ENCODE peak calls at places on chromosomes 6 and 20, in six cellular contexts. One of them, this sample, is unnamed.

GRCh38 chr20:59884494-59884893 is 48.9 kb downstream of the SYCP2 start:
- DNase-seq in fibroblast of pulmonary artery: no peak
- DNase-seq in IMR-90: no peak
- DNase-seq in neural progenitor cell: no peak
- DNase-seq in HFF-Myc: no peak
- DNase-seq in A673: no peak
- DNase-seq in this sample: no peak

GRCh38 chr6:11495565-11496145 is 41.9 kb upstream of the TMEM170B start:
- DNase-seq in A673: no peak
- DNase-seq in neural progenitor cell: no peak
- DNase-seq in IMR-90: no peak
- DNase-seq in HFF-Myc: no peak
- DNase-seq in fibroblast of pulmonary artery: no peak
- DNase-seq in this sample: no peak

GRCh38 chr20:51404297-51405060 is 138.0 kb downstream of the NFATC2 start:
- DNase-seq in neural progenitor cell: no peak
- DNase-seq in fibroblast of pulmonary artery: peak
- DNase-seq in HFF-Myc: no peak
- DNase-seq in IMR-90: no peak
- DNase-seq in A673: no peak
- DNase-seq in this sample: no peak

GRCh38 chr20:8231038-8231437 is 99.0 kb downstream of the PLCB1 start:
- DNase-seq in fibroblast of pulmonary artery: no peak
- DNase-seq in A673: no peak
- DNase-seq in HFF-Myc: no peak
- DNase-seq in neural progenitor cell: no peak
- DNase-seq in IMR-90: no peak
- DNase-seq in this sample: no peak

GRCh38 chr20:57055345-57055744 is 211.1 kb downstream of the BMP7 start:
- DNase-seq in fibroblast of pulmonary artery: no peak
- DNase-seq in neural progenitor cell: no peak
- DNase-seq in A673: no peak
- DNase-seq in HFF-Myc: no peak
- DNase-seq in IMR-90: no peak
- DNase-seq in this sample: no peak

GRCh38 chr20:45725134-45725533 is 3.0 kb downstream of the SPINT4 start:
- DNase-seq in HFF-Myc: no peak
- DNase-seq in IMR-90: no peak
- DNase-seq in fibroblast of pulmonary artery: peak
- DNase-seq in neural progenitor cell: no peak
- DNase-seq in A673: no peak
- DNase-seq in this sample: no peak

GRCh38 chr6:21987501-21987957 is 309.3 kb downstream of the PRL start:
- DNase-seq in HFF-Myc: peak
- DNase-seq in IMR-90: peak
- DNase-seq in fibroblast of pulmonary artery: peak
- DNase-seq in A673: peak
- DNase-seq in neural progenitor cell: peak
- DNase-seq in this sample: peak

GRCh38 chr6:13157293-13157692 is 171.0 kb downstream of the TBC1D7 start:
- DNase-seq in A673: no peak
- DNase-seq in IMR-90: no peak
- DNase-seq in neural progenitor cell: no peak
- DNase-seq in HFF-Myc: no peak
- DNase-seq in fibroblast of pulmonary artery: no peak
- DNase-seq in this sample: no peak

GRCh38 chr20:50713677-50714101 is 17.7 kb upstream of the PARD6B start:
- DNase-seq in neural progenitor cell: peak
- DNase-seq in IMR-90: peak
- DNase-seq in A673: peak
- DNase-seq in fibroblast of pulmonary artery: peak
- DNase-seq in HFF-Myc: no peak
- DNase-seq in this sample: no peak

GRCh38 chr6:36323062-36323461 is 13.6 kb downstream of the BNIP5 start:
- DNase-seq in HFF-Myc: no peak
- DNase-seq in A673: no peak
- DNase-seq in neural progenitor cell: peak
- DNase-seq in IMR-90: no peak
- DNase-seq in fibroblast of pulmonary artery: peak
- DNase-seq in this sample: no peak

GRCh38 chr6:26331809-26332226 is 33.2 kb upstream of the BTN3A2 start:
- DNase-seq in neural progenitor cell: no peak
- DNase-seq in IMR-90: no peak
- DNase-seq in fibroblast of pulmonary artery: no peak
- DNase-seq in HFF-Myc: no peak
- DNase-seq in A673: no peak
- DNase-seq in this sample: no peak

GRCh38 chr6:165636415-165637048 is 26.5 kb downstream of the PDE10A start:
- DNase-seq in IMR-90: peak
- DNase-seq in neural progenitor cell: peak
- DNase-seq in HFF-Myc: no peak
- DNase-seq in A673: no peak
- DNase-seq in fibroblast of pulmonary artery: peak
- DNase-seq in this sample: no peak

GRCh38 chr6:42268835-42269204 is 51.2 kb upstream of the MRPS10 start:
- DNase-seq in HFF-Myc: no peak
- DNase-seq in fibroblast of pulmonary artery: no peak
- DNase-seq in A673: no peak
- DNase-seq in neural progenitor cell: no peak
- DNase-seq in IMR-90: no peak
- DNase-seq in this sample: no peak

GRCh38 chr20:39954585-39954984 is 734.5 kb downstream of the MAFB start:
- DNase-seq in IMR-90: no peak
- DNase-seq in fibroblast of pulmonary artery: no peak
- DNase-seq in HFF-Myc: peak
- DNase-seq in neural progenitor cell: no peak
- DNase-seq in A673: no peak
- DNase-seq in this sample: no peak

GRCh38 chr6:168260385-168260987 is 59.1 kb downstream of the DACT2 start:
- DNase-seq in HFF-Myc: no peak
- DNase-seq in IMR-90: no peak
- DNase-seq in A673: no peak
- DNase-seq in fibroblast of pulmonary artery: no peak
- DNase-seq in neural progenitor cell: no peak
- DNase-seq in this sample: no peak

GRCh38 chr6:32195902-32196681 is 3.6 kb upstream of the GPSM3 start:
- DNase-seq in IMR-90: peak
- DNase-seq in neural progenitor cell: peak
- DNase-seq in fibroblast of pulmonary artery: peak
- DNase-seq in HFF-Myc: no peak
- DNase-seq in A673: peak
- DNase-seq in this sample: peak

GRCh38 chr6:95574811-95575210 is 2.5 kb upstream of the MANEA start:
- DNase-seq in fibroblast of pulmonary artery: peak
- DNase-seq in A673: peak
- DNase-seq in HFF-Myc: no peak
- DNase-seq in IMR-90: peak
- DNase-seq in neural progenitor cell: no peak
- DNase-seq in this sample: peak
- H3K4me3 ChIP-seq in fibroblast of pulmonary artery: peak
- H3K4me3 ChIP-seq in A673: peak
- H3K4me3 ChIP-seq in HFF-Myc: no peak
- H3K4me3 ChIP-seq in IMR-90: no peak
- H3K4me3 ChIP-seq in neural progenitor cell: peak
- H3K4me3 ChIP-seq in this sample: no peak

GRCh38 chr20:19992996-19993908 is 23.9 kb upstream of the NAA20 start:
- DNase-seq in HFF-Myc: peak
- DNase-seq in fibroblast of pulmonary artery: peak
- DNase-seq in IMR-90: peak
- DNase-seq in neural progenitor cell: no peak
- DNase-seq in A673: peak
- DNase-seq in this sample: peak
- TF ChIP-seq CTCF in HFF-Myc: no peak
- TF ChIP-seq CTCF in fibroblast of pulmonary artery: no peak
- TF ChIP-seq CTCF in IMR-90: no peak
- TF ChIP-seq CTCF in neural progenitor cell: no peak
- TF ChIP-seq CTCF in A673: no peak
- TF ChIP-seq CTCF in this sample: no peak

DNA sequence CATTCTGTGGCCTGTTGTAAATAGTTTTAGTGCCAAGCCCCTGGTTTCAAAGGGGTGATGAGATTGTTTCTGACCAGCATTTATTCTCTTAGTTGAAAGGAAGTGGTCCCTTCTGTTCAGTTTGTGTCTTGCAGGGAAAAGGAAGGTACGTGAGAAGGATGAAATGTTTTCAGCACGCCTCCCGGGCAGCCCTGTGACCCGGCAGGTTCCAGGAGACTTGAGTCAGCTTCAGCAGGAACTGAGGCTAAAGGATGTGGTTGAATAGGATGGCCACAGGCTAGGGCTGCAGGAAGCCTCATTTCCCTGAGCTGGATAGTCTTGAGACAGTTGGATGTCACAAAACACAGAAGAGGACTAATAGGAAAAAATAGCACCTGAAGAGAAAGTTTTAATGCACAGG is 132.4 kb upstream of the SYNDIG1 start:
- DNase-seq in neural progenitor cell: peak
- DNase-seq in fibroblast of pulmonary artery: no peak
- DNase-seq in IMR-90: peak
- DNase-seq in A673: no peak
- DNase-seq in HFF-Myc: no peak
- DNase-seq in this sample: peak
- H3K4me3 ChIP-seq in neural progenitor cell: no peak
- H3K4me3 ChIP-seq in fibroblast of pulmonary artery: no peak
- H3K4me3 ChIP-seq in IMR-90: no peak
- H3K4me3 ChIP-seq in A673: no peak
- H3K4me3 ChIP-seq in HFF-Myc: no peak
- H3K4me3 ChIP-seq in this sample: no peak

GRCh38 chr6:158024566-158025297 is 43.1 kb downstream of the SYNJ2 start:
- DNase-seq in neural progenitor cell: no peak
- DNase-seq in HFF-Myc: no peak
- DNase-seq in IMR-90: peak
- DNase-seq in fibroblast of pulmonary artery: no peak
- DNase-seq in A673: no peak
- DNase-seq in this sample: no peak

GRCh38 chr6:158027590-158028285 is 46.1 kb downstream of the SYNJ2 start:
- DNase-seq in IMR-90: no peak
- DNase-seq in fibroblast of pulmonary artery: peak
- DNase-seq in neural progenitor cell: no peak
- DNase-seq in A673: no peak
- DNase-seq in HFF-Myc: no peak
- DNase-seq in this sample: no peak

GRCh38 chr6:158028421-158028820 is 46.8 kb downstream of the SYNJ2 start:
- DNase-seq in A673: no peak
- DNase-seq in IMR-90: no peak
- DNase-seq in HFF-Myc: no peak
- DNase-seq in neural progenitor cell: no peak
- DNase-seq in fibroblast of pulmonary artery: no peak
- DNase-seq in this sample: no peak

GRCh38 chr6:158026901-158027589 is 45.4 kb downstream of the SYNJ2 start:
- DNase-seq in A673: no peak
- DNase-seq in fibroblast of pulmonary artery: no peak
- DNase-seq in IMR-90: no peak
- DNase-seq in HFF-Myc: no peak
- DNase-seq in neural progenitor cell: no peak
- DNase-seq in this sample: no peak

DNA sequence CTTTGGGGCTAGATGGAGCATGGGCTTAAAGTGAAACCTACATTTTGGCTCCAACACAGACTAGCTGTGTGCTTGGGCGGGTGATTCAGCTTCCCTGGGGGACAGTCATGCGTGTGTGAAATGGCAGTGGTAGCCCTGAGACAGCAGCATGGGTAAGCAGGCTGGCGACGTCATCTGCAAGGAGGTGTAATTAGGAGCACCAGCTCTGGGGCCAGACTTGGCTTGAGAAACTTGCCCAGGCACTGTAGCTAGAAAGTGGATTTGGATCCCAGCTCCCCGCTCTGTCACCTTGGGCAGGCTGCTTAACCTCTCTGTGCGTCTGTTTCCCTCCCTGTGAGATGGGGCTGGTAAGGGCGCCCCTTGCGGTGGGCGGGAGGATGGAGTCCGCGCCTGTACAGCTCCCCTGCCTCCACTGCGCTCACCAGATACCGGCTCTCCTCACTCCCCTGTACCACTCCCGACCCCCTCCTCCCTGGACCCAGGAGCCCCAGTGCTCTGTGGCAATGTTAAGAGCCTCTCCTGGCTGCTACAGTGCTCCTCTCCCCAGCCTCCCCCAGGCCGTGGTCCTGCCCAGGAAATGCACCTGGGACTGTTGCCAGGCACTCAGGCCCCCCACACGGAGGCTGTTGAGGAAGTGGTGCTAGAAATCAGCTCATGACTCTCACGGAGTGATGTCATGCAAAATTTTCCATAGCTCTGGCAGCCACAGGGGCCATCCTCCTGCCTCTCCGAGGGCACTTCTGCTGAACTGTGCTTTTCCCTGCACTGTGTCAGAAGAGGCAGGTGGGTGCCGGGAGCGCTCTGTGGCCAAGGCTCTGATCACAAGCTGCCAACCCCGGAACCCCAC is 44.6 kb downstream of the SYNJ2 start:
- DNase-seq in fibroblast of pulmonary artery: peak
- DNase-seq in A673: peak
- DNase-seq in IMR-90: peak
- DNase-seq in neural progenitor cell: no peak
- DNase-seq in HFF-Myc: peak
- DNase-seq in this sample: peak
- TF ChIP-seq CTCF in fibroblast of pulmonary artery: peak
- TF ChIP-seq CTCF in A673: peak
- TF ChIP-seq CTCF in IMR-90: peak
- TF ChIP-seq CTCF in neural progenitor cell: peak
- TF ChIP-seq CTCF in HFF-Myc: peak
- TF ChIP-seq CTCF in this sample: peak

This sample was measured in AG09309.